ENCODE peak calls at places on chromosomes 5 and 9, in ten cellular contexts. One of them, this sample, is unnamed. For H3K4me1, the result is how much of the 10 kb centered on the place peaks cover.

GRCh38 chr5:170681013-170681433 is 102.5 kb upstream of the GABRP start:
- DNase-seq in fibroblast of lung: peak
- DNase-seq in H9: peak
- DNase-seq in H1: peak
- DNase-seq in MM.1S: peak
- DNase-seq in astrocyte: peak
- DNase-seq in IMR-90: peak
- DNase-seq in GM23248: peak
- DNase-seq in K562: peak
- DNase-seq in neuronal stem cell: peak
- DNase-seq in this sample: peak

GRCh38 chr9:2356391-2356790 is 265.2 kb upstream of the VLDLR start:
- DNase-seq in IMR-90: no peak
- DNase-seq in MM.1S: no peak
- DNase-seq in K562: no peak
- DNase-seq in fibroblast of lung: peak
- DNase-seq in H1: no peak
- DNase-seq in H9: no peak
- DNase-seq in astrocyte: peak
- DNase-seq in GM23248: no peak
- DNase-seq in neuronal stem cell: no peak
- DNase-seq in this sample: no peak

GRCh38 chr9:87469833-87470465 is 27.7 kb upstream of the DAPK1 start:
- DNase-seq in H1: no peak
- DNase-seq in neuronal stem cell: no peak
- DNase-seq in IMR-90: no peak
- DNase-seq in H9: no peak
- DNase-seq in fibroblast of lung: no peak
- DNase-seq in astrocyte: no peak
- DNase-seq in GM23248: no peak
- DNase-seq in MM.1S: no peak
- DNase-seq in K562: peak
- DNase-seq in this sample: no peak

GRCh38 chr9:137221477-137222111 is 446 bp downstream of the RNF208 start:
- DNase-seq in MM.1S: no peak
- DNase-seq in H9: peak
- DNase-seq in GM23248: no peak
- DNase-seq in IMR-90: no peak
- DNase-seq in K562: no peak
- DNase-seq in fibroblast of lung: no peak
- DNase-seq in H1: peak
- DNase-seq in astrocyte: no peak
- DNase-seq in neuronal stem cell: no peak
- DNase-seq in this sample: peak

GRCh38 chr9:5321058-5321457 is 16.5 kb upstream of the RLN2 start:
- DNase-seq in astrocyte: no peak
- DNase-seq in H1: no peak
- DNase-seq in GM23248: peak
- DNase-seq in H9: no peak
- DNase-seq in IMR-90: peak
- DNase-seq in K562: no peak
- DNase-seq in MM.1S: no peak
- DNase-seq in neuronal stem cell: no peak
- DNase-seq in fibroblast of lung: no peak
- DNase-seq in this sample: no peak

GRCh38 chr9:97773723-97774122 is 76.6 kb upstream of the XPA start:
- DNase-seq in H1: no peak
- DNase-seq in MM.1S: no peak
- DNase-seq in IMR-90: peak
- DNase-seq in H9: no peak
- DNase-seq in K562: peak
- DNase-seq in GM23248: peak
- DNase-seq in astrocyte: peak
- DNase-seq in fibroblast of lung: peak
- DNase-seq in neuronal stem cell: no peak
- DNase-seq in this sample: no peak

GRCh38 chr5:141514330-141515111 is 25.6 kb downstream of the PCDHGC5 start:
- DNase-seq in MM.1S: no peak
- DNase-seq in H1: no peak
- DNase-seq in K562: no peak
- DNase-seq in astrocyte: peak
- DNase-seq in neuronal stem cell: no peak
- DNase-seq in GM23248: peak
- DNase-seq in IMR-90: peak
- DNase-seq in fibroblast of lung: peak
- DNase-seq in H9: peak
- DNase-seq in this sample: peak

GRCh38 chr5:149439899-149440655 is 61.0 kb upstream of the IL17B start:
- DNase-seq in GM23248: peak
- DNase-seq in H1: no peak
- DNase-seq in fibroblast of lung: peak
- DNase-seq in H9: peak
- DNase-seq in IMR-90: peak
- DNase-seq in neuronal stem cell: no peak
- DNase-seq in MM.1S: no peak
- DNase-seq in astrocyte: peak
- DNase-seq in K562: peak
- DNase-seq in this sample: peak

DNA sequence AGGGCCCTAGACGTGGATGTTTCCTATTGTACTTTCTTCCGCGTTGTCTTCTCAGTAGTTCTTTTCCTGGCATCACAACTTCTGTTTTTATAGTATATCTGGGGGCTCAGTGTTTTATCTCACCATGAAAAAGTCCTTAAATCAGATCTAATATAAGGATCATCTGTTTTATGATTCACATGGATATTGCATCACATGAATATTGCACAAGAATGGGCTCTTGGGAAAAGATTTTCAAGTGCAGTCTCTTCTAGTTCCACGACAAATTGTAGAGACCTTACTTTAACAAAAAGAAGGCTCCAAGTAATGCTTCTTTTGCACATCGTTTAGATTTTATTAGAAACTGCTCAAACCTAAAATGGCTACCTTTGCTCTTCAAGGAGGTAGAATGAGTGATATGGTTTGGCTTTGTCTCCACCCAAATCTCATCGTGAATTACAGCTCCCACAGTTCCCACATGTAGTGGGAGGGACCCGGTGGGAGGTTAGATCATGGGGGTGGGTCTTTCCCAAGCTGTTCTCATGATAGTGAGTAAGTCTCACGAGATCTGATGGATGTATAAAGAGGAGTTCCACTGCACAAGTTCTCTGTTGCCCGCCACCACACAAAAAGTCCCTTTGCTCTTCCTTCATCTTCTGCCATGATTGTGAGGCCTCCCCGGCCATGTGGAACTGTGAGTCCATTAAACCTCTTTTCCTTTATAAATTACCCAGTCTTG is 53.7 kb upstream of the FAM120A start:
- DNase-seq in IMR-90: peak
- DNase-seq in H1: no peak
- DNase-seq in K562: no peak
- DNase-seq in fibroblast of lung: no peak
- DNase-seq in astrocyte: no peak
- DNase-seq in GM23248: peak
- DNase-seq in H9: no peak
- DNase-seq in neuronal stem cell: no peak
- DNase-seq in MM.1S: no peak
- DNase-seq in this sample: no peak
- H3K9ac ChIP-seq in IMR-90: no peak
- H3K9ac ChIP-seq in H1: no peak
- H3K9ac ChIP-seq in K562: no peak
- H3K9ac ChIP-seq in fibroblast of lung: no peak
- H3K9ac ChIP-seq in astrocyte: no peak
- H3K9ac ChIP-seq in GM23248: no peak
- H3K9ac ChIP-seq in H9: no peak
- H3K9ac ChIP-seq in neuronal stem cell: no peak
- H3K9ac ChIP-seq in MM.1S: no peak
- H3K9ac ChIP-seq in this sample: no peak

GRCh38 chr9:113828211-113828610 is 47.9 kb upstream of the ZNF618 start:
- DNase-seq in K562: no peak
- DNase-seq in astrocyte: no peak
- DNase-seq in H1: no peak
- DNase-seq in neuronal stem cell: no peak
- DNase-seq in GM23248: peak
- DNase-seq in fibroblast of lung: peak
- DNase-seq in IMR-90: peak
- DNase-seq in H9: no peak
- DNase-seq in MM.1S: no peak
- DNase-seq in this sample: no peak
- H2AFZ ChIP-seq in K562: peak
- H2AFZ ChIP-seq in astrocyte: no peak
- H2AFZ ChIP-seq in H1: no peak
- H2AFZ ChIP-seq in neuronal stem cell: no peak
- H2AFZ ChIP-seq in GM23248: peak
- H2AFZ ChIP-seq in fibroblast of lung: peak
- H2AFZ ChIP-seq in IMR-90: no peak
- H2AFZ ChIP-seq in H9: no peak
- H2AFZ ChIP-seq in MM.1S: no peak
- H2AFZ ChIP-seq in this sample: no peak

GRCh38 chr5:14429614-14430013 is 152.0 kb upstream of the OTULINL start:
- DNase-seq in H9: no peak
- DNase-seq in IMR-90: no peak
- DNase-seq in H1: no peak
- DNase-seq in neuronal stem cell: no peak
- DNase-seq in K562: no peak
- DNase-seq in astrocyte: no peak
- DNase-seq in GM23248: no peak
- DNase-seq in MM.1S: no peak
- DNase-seq in fibroblast of lung: no peak
- DNase-seq in this sample: no peak

GRCh38 chr5:14426521-14426920 is 155.1 kb upstream of the OTULINL start:
- DNase-seq in K562: no peak
- DNase-seq in neuronal stem cell: no peak
- DNase-seq in MM.1S: no peak
- DNase-seq in H1: no peak
- DNase-seq in fibroblast of lung: no peak
- DNase-seq in astrocyte: no peak
- DNase-seq in H9: no peak
- DNase-seq in IMR-90: no peak
- DNase-seq in GM23248: no peak
- DNase-seq in this sample: no peak

GRCh38 chr5:14428302-14429081 is 153.1 kb upstream of the OTULINL start:
- DNase-seq in fibroblast of lung: peak
- DNase-seq in IMR-90: peak
- DNase-seq in MM.1S: no peak
- DNase-seq in H9: no peak
- DNase-seq in H1: no peak
- DNase-seq in GM23248: peak
- DNase-seq in K562: no peak
- DNase-seq in astrocyte: peak
- DNase-seq in neuronal stem cell: no peak
- DNase-seq in this sample: no peak

GRCh38 chr5:14425581-14425980 is 156.0 kb upstream of the OTULINL start:
- DNase-seq in H1: no peak
- DNase-seq in H9: no peak
- DNase-seq in neuronal stem cell: no peak
- DNase-seq in MM.1S: no peak
- DNase-seq in IMR-90: no peak
- DNase-seq in GM23248: no peak
- DNase-seq in astrocyte: no peak
- DNase-seq in fibroblast of lung: no peak
- DNase-seq in K562: no peak
- DNase-seq in this sample: peak

DNA sequence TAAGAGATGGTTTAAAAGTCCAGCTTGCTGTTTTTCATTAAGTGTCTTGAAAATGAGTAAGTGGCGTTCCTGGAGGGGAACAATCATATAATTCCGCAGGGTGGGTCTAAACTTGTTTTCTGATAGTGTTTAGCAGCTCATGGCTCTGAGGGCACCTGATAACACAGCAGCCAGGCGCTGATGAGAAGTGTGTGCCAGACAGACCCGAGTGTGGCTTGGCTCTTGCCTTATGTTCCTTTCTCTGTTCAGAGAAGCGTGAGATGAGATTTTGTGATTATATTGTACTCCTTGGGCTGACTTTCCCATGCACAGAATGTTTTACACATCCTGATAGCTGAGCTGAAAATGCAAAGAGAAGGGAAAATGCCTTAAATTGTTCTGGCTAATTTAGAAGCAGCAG is 152.5 kb upstream of the OTULINL start:
- DNase-seq in astrocyte: no peak
- DNase-seq in K562: no peak
- DNase-seq in IMR-90: no peak
- DNase-seq in neuronal stem cell: no peak
- DNase-seq in H9: no peak
- DNase-seq in GM23248: no peak
- DNase-seq in MM.1S: no peak
- DNase-seq in H1: no peak
- DNase-seq in fibroblast of lung: peak
- DNase-seq in this sample: peak
- H3K4me1 ChIP-seq in astrocyte: under half
- H3K4me1 ChIP-seq in K562: under half
- H3K4me1 ChIP-seq in IMR-90: under half
- H3K4me1 ChIP-seq in neuronal stem cell: under half
- H3K4me1 ChIP-seq in H9: under half
- H3K4me1 ChIP-seq in GM23248: under half
- H3K4me1 ChIP-seq in MM.1S: under half
- H3K4me1 ChIP-seq in H1: under half
- H3K4me1 ChIP-seq in fibroblast of lung: under half
- H3K4me1 ChIP-seq in this sample: half or more

GRCh38 chr5:14742427-14743010 is 78.0 kb downstream of the OTULIN start:
- DNase-seq in K562: no peak
- DNase-seq in MM.1S: no peak
- DNase-seq in H9: no peak
- DNase-seq in H1: no peak
- DNase-seq in fibroblast of lung: no peak
- DNase-seq in IMR-90: no peak
- DNase-seq in astrocyte: no peak
- DNase-seq in neuronal stem cell: no peak
- DNase-seq in GM23248: no peak
- DNase-seq in this sample: no peak

GRCh38 chr5:14743601-14744295 is 79.2 kb downstream of the OTULIN start:
- DNase-seq in GM23248: peak
- DNase-seq in H1: no peak
- DNase-seq in IMR-90: peak
- DNase-seq in astrocyte: peak
- DNase-seq in MM.1S: no peak
- DNase-seq in K562: no peak
- DNase-seq in H9: no peak
- DNase-seq in fibroblast of lung: peak
- DNase-seq in neuronal stem cell: no peak
- DNase-seq in this sample: peak

GRCh38 chr5:14741131-14741530 is 76.6 kb downstream of the OTULIN start:
- DNase-seq in H1: no peak
- DNase-seq in K562: no peak
- DNase-seq in astrocyte: no peak
- DNase-seq in GM23248: no peak
- DNase-seq in IMR-90: no peak
- DNase-seq in neuronal stem cell: no peak
- DNase-seq in fibroblast of lung: no peak
- DNase-seq in MM.1S: no peak
- DNase-seq in H9: no peak
- DNase-seq in this sample: no peak

GRCh38 chr5:14739961-14740360 is 75.4 kb downstream of the OTULIN start:
- DNase-seq in K562: no peak
- DNase-seq in neuronal stem cell: no peak
- DNase-seq in fibroblast of lung: no peak
- DNase-seq in MM.1S: no peak
- DNase-seq in astrocyte: no peak
- DNase-seq in H1: no peak
- DNase-seq in GM23248: no peak
- DNase-seq in H9: no peak
- DNase-seq in IMR-90: no peak
- DNase-seq in this sample: no peak

DNA sequence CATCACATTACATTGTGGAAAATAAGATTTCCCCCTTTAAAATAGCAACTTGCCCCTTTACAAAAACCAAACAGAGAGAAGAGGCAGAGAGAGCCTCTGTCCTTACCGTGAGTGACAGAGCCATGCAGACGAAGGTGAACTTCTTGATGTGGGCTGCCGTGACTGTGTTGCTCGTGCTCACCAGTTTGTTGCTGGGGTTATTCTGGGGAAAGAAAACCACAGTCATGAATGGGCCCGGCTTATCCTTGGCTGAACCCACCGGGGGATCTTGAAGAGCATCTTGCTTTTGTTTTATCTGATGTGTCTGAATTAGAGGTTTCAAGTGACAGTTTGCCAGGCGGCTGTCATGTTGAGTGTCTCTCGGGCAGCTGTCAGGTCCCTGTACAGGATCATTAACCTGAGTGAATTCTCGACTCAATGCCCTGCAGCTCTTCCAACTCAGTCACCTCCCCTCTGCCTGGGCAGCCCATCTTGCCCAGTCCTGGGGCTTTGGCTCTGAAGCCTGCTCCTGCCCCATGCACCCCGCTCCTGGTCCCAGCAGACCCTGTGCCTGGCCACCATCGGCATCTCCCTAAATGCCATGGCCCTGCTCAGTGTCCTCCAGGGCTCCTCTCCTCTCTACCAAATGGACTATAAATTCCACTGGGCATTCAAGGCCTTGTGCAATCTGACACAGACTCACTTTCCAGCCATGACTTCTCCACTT is 77.4 kb downstream of the OTULIN start:
- DNase-seq in fibroblast of lung: no peak
- DNase-seq in IMR-90: no peak
- DNase-seq in MM.1S: no peak
- DNase-seq in H9: no peak
- DNase-seq in neuronal stem cell: no peak
- DNase-seq in GM23248: no peak
- DNase-seq in K562: no peak
- DNase-seq in H1: no peak
- DNase-seq in astrocyte: no peak
- DNase-seq in this sample: no peak
- H3K9ac ChIP-seq in fibroblast of lung: no peak
- H3K9ac ChIP-seq in IMR-90: no peak
- H3K9ac ChIP-seq in MM.1S: no peak
- H3K9ac ChIP-seq in H9: no peak
- H3K9ac ChIP-seq in neuronal stem cell: no peak
- H3K9ac ChIP-seq in GM23248: no peak
- H3K9ac ChIP-seq in K562: no peak
- H3K9ac ChIP-seq in H1: no peak
- H3K9ac ChIP-seq in astrocyte: no peak
- H3K9ac ChIP-seq in this sample: no peak